ENCODE peak calls at places on chromosome 2, in eight cellular contexts. T is prostate gland, V is left ventricle myocardium inferior, S is neural progenitor cell, M is mammary epithelial cell, E is tibial artery, W is hepatocyte, O is psoas muscle. A is an unnamed sample. For H3K4me1, H3K36me3 and H3K9me3, the result is how much of the 10 kb centered on the place peaks cover.

GRCh38 chr2:69366-70344 is 23.4 kb upstream of the FAM110C start:
- DNase-seq in W (peak), M (peak), T (peak), V (no peak), O (no peak), S (no peak), E (no peak), A (no peak)

GRCh38 chr2:25165992-25166618 is 2.3 kb downstream of the POMC start:
- DNase-seq in M (no peak), W (peak), V (no peak), O (no peak), S (peak), E (no peak), T (no peak), A (no peak)

GRCh38 chr2:7044253-7045250 is 127.3 kb downstream of the RNF144A start:
- DNase-seq in E (peak), V (peak), O (peak), T (peak), M (peak), W (peak), S (peak), A (peak)

GRCh38 chr2:45793998-45794720 is 142.7 kb downstream of the PRKCE start:
- DNase-seq in W (no peak), E (peak), V (no peak), S (no peak), M (no peak), T (no peak), O (no peak), A (no peak)

GRCh38 chr2:102803897-102804217 is 42.0 kb downstream of the TMEM182 start:
- DNase-seq in W (no peak), V (no peak), S (no peak), T (no peak), M (peak), E (no peak), O (no peak), A (no peak)

GRCh38 chr2:58146707-58147106 is 94.4 kb downstream of the FANCL start:
- DNase-seq in V (no peak), T (no peak), W (no peak), O (no peak), S (no peak), E (no peak), M (peak), A (no peak)

GRCh38 chr2:70890469-70891065 is 45.1 kb upstream of the ATP6V1B1 start:
- DNase-seq in O (no peak), T (no peak), W (no peak), E (no peak), S (no peak), M (no peak), V (no peak), A (no peak)

GRCh38 chr2:226904592-226904991 is 68.7 kb downstream of the RHBDD1 start:
- DNase-seq in V (no peak), E (no peak), S (no peak), M (no peak), O (no peak), W (no peak), T (no peak), A (no peak)

GRCh38 chr2:198807131-198807530 is 650.6 kb downstream of the SATB2 start:
- DNase-seq in O (no peak), V (no peak), E (no peak), T (no peak), M (no peak), W (no peak), S (no peak), A (no peak)

GRCh38 chr2:102795641-102796040 is 33.8 kb downstream of the TMEM182 start:
- DNase-seq in T (no peak), E (no peak), S (no peak), V (no peak), W (no peak), M (no peak), O (no peak), A (no peak)

GRCh38 chr2:165105911-165106310 is 97.9 kb downstream of the SCN3A start:
- DNase-seq in S (no peak), O (no peak), V (no peak), T (no peak), M (no peak), W (no peak), E (no peak), A (no peak)

GRCh38 chr2:127154985-127155650 is 48.2 kb upstream of the BIN1 start:
- DNase-seq in S (no peak), V (no peak), T (no peak), E (no peak), M (no peak), O (peak), W (no peak), A (no peak)

GRCh38 chr2:215396595-215397313 is 39.1 kb downstream of the FN1 start:
- DNase-seq in E (no peak), O (no peak), W (no peak), T (no peak), M (no peak), V (no peak), S (no peak), A (no peak)

GRCh38 chr2:174138161-174138560 is 110.2 kb downstream of the OLA1 start:
- DNase-seq in M (no peak), O (no peak), S (no peak), E (no peak), W (no peak), T (no peak), V (no peak), A (no peak)

GRCh38 chr2:165533331-165533730 is 63.8 kb downstream of the CSRNP3 start:
- DNase-seq in E (no peak), T (no peak), V (no peak), O (no peak), M (no peak), W (no peak), S (no peak), A (no peak)

GRCh38 chr2:205998601-205999000 is 87.4 kb downstream of the INO80D start:
- DNase-seq in M (no peak), O (no peak), S (no peak), E (no peak), W (no peak), T (no peak), V (no peak), A (no peak)

GRCh38 chr2:159226059-159226461 is 60.4 kb downstream of the WDSUB1 start:
- DNase-seq in M (peak), S (no peak), V (no peak), W (no peak), T (no peak), O (no peak), E (no peak), A (no peak)

GRCh38 chr2:11746807-11747459 is 501 bp downstream of the LPIN1 start:
- DNase-seq in O (no peak), E (no peak), W (peak), M (peak), V (peak), T (peak), S (peak), A (peak)

GRCh38 chr2:86383844-86384243 is 46.4 kb upstream of the REEP1 start:
- DNase-seq in E (no peak), W (no peak), S (no peak), T (no peak), O (no peak), V (no peak), M (peak), A (no peak)

GRCh38 chr2:42139141-42139540 is 30.0 kb upstream of the EML4 start:
- DNase-seq in E (no peak), V (no peak), T (no peak), S (no peak), W (no peak), O (no peak), M (no peak), A (no peak)

GRCh38 chr2:88451647-88452150 is 794 bp downstream of the FOXI3 start:
- DNase-seq in O (no peak), V (no peak), W (no peak), M (peak), T (peak), E (no peak), S (no peak), A (peak)

GRCh38 chr2:204220896-204221295 is 284.3 kb downstream of the ICOS start:
- DNase-seq in W (no peak), V (no peak), T (no peak), S (no peak), O (no peak), E (no peak), M (no peak), A (no peak)

GRCh38 chr2:201116115-201116958 is at the start of gene CFLAR:
- DNase-seq in M (peak), S (peak), O (peak), V (peak), T (peak), W (peak), E (peak), A (peak)

GRCh38 chr2:201118121-201118956 is 2.4 kb downstream of the CFLAR start:
- DNase-seq in E (peak), M (peak), V (peak), O (peak), W (peak), S (peak), T (peak), A (peak)

GRCh38 chr2:201116959-201117734 is 1.2 kb downstream of the CFLAR start:
- DNase-seq in S (peak), V (peak), T (peak), W (peak), M (no peak), E (peak), O (peak), A (peak)

GRCh38 chr2:201120500-201120899 is 4.5 kb downstream of the CFLAR start:
- DNase-seq in M (no peak), O (no peak), S (no peak), W (no peak), T (no peak), V (no peak), E (no peak), A (no peak)

GRCh38 chr2:201118957-201119848 is 3.2 kb downstream of the CFLAR start:
- DNase-seq in T (no peak), V (no peak), W (peak), S (peak), O (no peak), E (no peak), M (no peak), A (peak)
- H3K4me1 ChIP-seq in T (under half), V (half or more), W (under half), S (under half), O (half or more), E (under half), M (under half), A (under half)

GRCh38 chr2:241985986-241986329 is 116.4 kb downstream of the RTP5 start:
- DNase-seq in W (no peak), V (no peak), S (no peak), M (no peak), O (no peak), E (no peak), T (no peak), A (no peak)
- H3K36me3 ChIP-seq in W (under half), V (under half), S (under half), M (under half), O (under half), E (under half), T (under half), A (under half)

DNA sequence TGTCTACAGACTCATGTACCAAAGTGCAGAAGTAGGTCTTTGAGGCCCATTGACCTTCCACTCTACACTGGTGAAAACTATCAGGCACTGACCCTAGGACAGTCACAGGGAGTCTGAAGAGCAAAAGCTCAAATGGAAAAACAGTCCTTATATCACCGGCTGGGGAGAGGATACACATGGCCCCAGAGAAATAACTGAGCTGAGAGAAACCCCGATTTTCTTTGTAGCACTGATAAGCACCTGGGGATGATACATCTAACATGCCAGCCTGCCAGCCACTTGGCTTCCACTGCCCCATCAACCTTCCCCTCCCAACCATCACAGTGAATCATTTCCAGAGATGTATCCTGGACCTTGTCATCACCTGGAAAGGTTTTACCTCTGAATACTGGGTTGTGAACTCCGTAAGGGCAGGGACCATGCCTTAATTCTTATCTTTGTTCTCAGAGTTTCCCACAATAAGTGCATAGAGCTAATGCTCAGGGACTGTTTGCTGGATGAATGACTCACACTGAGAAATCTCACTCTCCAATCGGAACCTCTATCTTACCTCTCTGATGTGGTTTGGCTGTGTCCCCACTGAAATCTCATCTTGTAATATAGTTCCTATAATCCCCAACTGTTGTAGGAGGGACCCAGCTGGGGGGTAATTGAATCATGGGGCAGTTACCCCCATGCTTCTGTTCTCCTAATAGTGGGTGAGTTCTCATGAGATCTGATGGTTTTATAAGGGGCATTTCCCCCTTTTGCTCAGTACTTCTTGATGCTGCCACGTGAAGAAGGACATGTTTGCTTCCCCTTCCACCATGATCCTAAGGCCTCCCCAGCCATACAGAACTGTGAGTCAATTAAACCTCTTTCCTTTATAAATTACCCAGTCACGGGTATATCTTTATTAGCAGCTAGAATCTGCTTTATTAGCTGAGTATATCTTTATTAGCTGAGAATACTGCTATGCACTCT is 37.1 kb downstream of the EVA1A start:
- DNase-seq in T (no peak), W (peak), M (peak), S (no peak), O (no peak), E (no peak), V (no peak), A (no peak)
- H3K9me3 ChIP-seq in T (under half), W (under half), M (under half), S (under half), O (under half), E (under half), V (under half), A (under half)

GRCh38 chr2:124267821-124268220 is 242.7 kb downstream of the CNTNAP5 start:
- DNase-seq in V (no peak), W (peak), T (no peak), E (no peak), S (no peak), O (no peak), M (no peak), A (no peak)

GRCh38 chr2:124269348-124269747 is 244.3 kb downstream of the CNTNAP5 start:
- DNase-seq in V (no peak), O (no peak), E (no peak), W (peak), T (no peak), M (no peak), S (peak), A (no peak)

GRCh38 chr2:124272442-124272841 is 247.4 kb downstream of the CNTNAP5 start:
- DNase-seq in E (no peak), T (no peak), O (no peak), W (no peak), S (no peak), M (no peak), V (no peak), A (no peak)
- H3K4me1 ChIP-seq in E (under half), T (under half), O (under half), W (under half), S (under half), M (under half), V (under half), A (under half)

DNA sequence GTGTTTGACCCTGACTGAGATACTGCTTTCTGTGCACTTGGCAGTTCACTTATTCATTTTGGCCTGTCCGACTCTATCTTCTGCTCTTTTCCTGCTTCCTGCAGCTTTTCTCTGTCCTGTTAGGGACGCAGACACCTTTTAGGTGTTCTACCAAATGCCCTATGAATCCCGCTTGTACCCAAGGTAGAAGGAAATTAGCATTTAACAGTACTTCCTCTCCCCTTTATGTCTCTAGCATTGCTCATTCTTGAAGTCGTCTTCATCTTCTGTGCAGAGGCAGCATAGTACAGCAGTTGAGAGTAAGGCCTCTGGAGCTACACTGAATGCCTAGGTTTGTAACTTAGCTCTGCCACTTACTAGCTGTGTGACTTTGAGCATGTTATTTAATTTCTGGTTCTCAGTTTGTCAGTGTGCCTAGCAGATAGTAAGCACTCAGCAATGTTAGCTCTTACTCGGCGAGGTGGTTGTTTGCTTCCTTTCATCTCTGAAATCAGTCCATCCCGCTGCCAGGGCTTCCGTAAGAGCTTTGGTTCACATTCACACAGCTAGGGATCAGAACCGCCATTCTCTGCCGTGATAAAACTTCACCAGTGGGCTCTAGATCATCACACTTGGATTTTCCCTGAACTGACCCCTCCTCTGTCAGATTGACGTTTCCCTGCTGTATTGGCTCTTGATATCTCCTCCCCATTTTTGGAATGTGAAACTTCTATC is 1.4 kb downstream of the CCT7 start:
- DNase-seq in V (no peak), E (peak), W (no peak), T (no peak), S (no peak), O (no peak), M (no peak), A (no peak)
- H3K36me3 ChIP-seq in V (under half), E (under half), W (under half), T (under half), S (under half), O (under half), M (under half), A (under half)

GRCh38 chr2:2572393-2573204 is 241.5 kb upstream of the MYT1L start:
- DNase-seq in O (no peak), W (no peak), M (no peak), T (no peak), E (no peak), V (no peak), S (no peak), A (no peak)
- H3K9me3 ChIP-seq in O (under half), W (under half), M (under half), T (under half), E (under half), V (under half), S (under half), A (under half)

GRCh38 chr2:69490486-69490885 is 53.3 kb upstream of the NFU1 start:
- DNase-seq in W (no peak), M (no peak), E (no peak), V (no peak), S (no peak), T (no peak), O (no peak), A (no peak)
- H3K4me1 ChIP-seq in W (under half), M (under half), E (under half), V (under half), S (under half), T (under half), O (under half), A (under half)

DNA sequence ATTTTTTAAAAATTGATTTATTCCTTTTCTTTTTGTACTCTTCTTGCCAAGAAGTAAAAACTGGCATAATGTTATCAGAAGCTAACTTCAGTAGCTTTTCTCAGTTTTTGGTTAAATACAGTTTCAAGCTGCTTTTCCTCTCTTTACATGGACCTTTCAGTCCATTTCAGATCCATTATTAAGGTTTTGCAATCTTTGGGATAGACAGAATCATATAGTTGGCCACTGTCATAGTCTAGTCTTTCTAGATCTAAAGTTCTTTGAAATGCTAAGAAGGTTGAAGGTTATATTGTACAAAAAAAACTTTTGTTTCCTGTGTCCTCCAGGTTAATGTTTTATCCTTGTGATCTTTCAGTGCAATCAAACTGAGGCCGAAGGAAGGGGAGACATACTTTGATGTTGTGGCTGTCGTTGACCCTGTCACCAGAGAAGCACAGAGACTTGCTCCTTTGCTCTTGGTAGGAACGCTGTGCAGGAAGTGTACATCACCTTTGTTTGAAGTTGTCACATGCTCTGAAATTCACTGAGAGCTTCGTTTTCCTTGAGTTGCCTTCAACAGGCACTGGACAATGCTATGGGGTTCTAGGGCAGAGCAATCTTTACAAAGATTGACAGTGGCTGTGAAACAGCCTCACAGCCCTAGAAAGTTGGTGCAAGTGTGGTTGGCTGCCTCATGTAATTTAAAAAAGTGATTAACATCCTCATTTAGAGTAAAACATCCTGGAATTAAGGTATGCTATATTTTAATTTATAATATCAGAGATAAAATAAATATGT is 79.1 kb downstream of the UGGT1 start:
- DNase-seq in W (peak), O (no peak), E (no peak), V (no peak), T (no peak), M (no peak), S (no peak), A (no peak)
- H3K36me3 ChIP-seq in W (under half), O (under half), E (half or more), V (half or more), T (under half), M (under half), S (under half), A (half or more)

GRCh38 chr2:130951018-130951417 is 114.3 kb downstream of the ARHGEF4 start:
- DNase-seq in V (no peak), W (no peak), E (no peak), M (no peak), S (no peak), T (no peak), O (no peak), A (no peak)
- H3K9me3 ChIP-seq in V (under half), W (under half), E (under half), M (under half), S (under half), T (under half), O (under half), A (under half)

A was measured in HAP-1.